ENCODE peak calls at places on chromosomes 16 and 17, in seven cellular contexts. Z, E, L, V, Q, O and M are unnamed samples.
A peak's percentile ranks its signal among the peaks of the same experiment; 100 is the strongest.

GRCh38 chr16:53859995-53860540 is 156.1 kb downstream of the FTO start:
- DNase-seq in Z (no peak), E (no peak), L (no peak), V (no peak), Q (no peak), O (no peak), M (no peak)

GRCh38 chr17:305090-305976 is 47.3 kb downstream of the RPH3AL start:
- DNase-seq in Z (peak; percentile 73), E (no peak), L (no peak), V (no peak), Q (no peak), O (no peak), M (no peak)

GRCh38 chr17:15890279-15890892 is 54.5 kb upstream of the ADORA2B start:
- DNase-seq in Z (no peak), E (no peak), L (no peak), V (no peak), Q (no peak), O (no peak), M (no peak)

GRCh38 chr17:50686494-50687199 is 21.1 kb downstream of the ANKRD40 start:
- DNase-seq in Z (peak; percentile 81), E (peak; percentile 86), L (peak; percentile 89), V (no peak), Q (peak; percentile 51), O (no peak), M (no peak)

GRCh38 chr17:12553625-12554024 is 112.1 kb upstream of the MYOCD start:
- DNase-seq in Z (no peak), E (no peak), L (no peak), V (no peak), Q (no peak), O (no peak), M (no peak)

GRCh38 chr16:1993731-1994131 is 4.0 kb downstream of the SYNGR3 start:
- DNase-seq in Z (peak; percentile 60), E (no peak), L (no peak), V (no peak), Q (peak; percentile 92), O (no peak), M (peak; percentile 50)

GRCh38 chr17:36183811-36184765 is 7.7 kb upstream of the TBC1D3B start:
- DNase-seq in Z (no peak), E (no peak), L (no peak), V (no peak), Q (no peak), O (no peak), M (no peak)

GRCh38 chr17:73657473-73658116 is 13.3 kb upstream of the SDK2 start:
- DNase-seq in Z (no peak), E (no peak), L (no peak), V (no peak), Q (peak; percentile 40), O (peak; percentile 90), M (no peak)

GRCh38 chr17:79188048-79188447 is 113.4 kb downstream of the ENGASE start:
- DNase-seq in Z (no peak), E (no peak), L (no peak), V (no peak), Q (peak; percentile 39), O (peak; percentile 88), M (no peak)

GRCh38 chr17:47895254-47895855 is 681 bp upstream of the SP2 start:
- DNase-seq in Z (no peak), E (no peak), L (no peak), V (no peak), Q (peak; percentile 29), O (no peak), M (no peak)

GRCh38 chr17:82231562-82232321 is 2.9 kb downstream of the SLC16A3 start:
- DNase-seq in Z (peak; percentile 87), E (no peak), L (no peak), V (no peak), Q (no peak), O (peak; percentile 90), M (no peak)
- TF ChIP-seq CTCF in Z (no peak), E (no peak), L (no peak), V (no peak), Q (no peak), O (no peak), M (no peak)

GRCh38 chr17:7982666-7983065 is 19.7 kb upstream of the GUCY2D start:
- DNase-seq in Z (no peak), E (peak; percentile 10), L (no peak), V (no peak), Q (peak; percentile 21), O (no peak), M (no peak)
- TF ChIP-seq CTCF in Z (no peak), E (peak; percentile 15), L (no peak), V (no peak), Q (peak; percentile 2), O (peak; percentile 34), M (peak; percentile 22)

GRCh38 chr17:60579551-60579950 is 20.4 kb upstream of the PPM1D start:
- DNase-seq in Z (no peak), E (no peak), L (no peak), V (no peak), Q (no peak), O (no peak), M (no peak)

GRCh38 chr17:60583008-60583407 is 17.0 kb upstream of the PPM1D start:
- DNase-seq in Z (no peak), E (no peak), L (no peak), V (no peak), Q (no peak), O (no peak), M (no peak)

GRCh38 chr17:60573139-60573975 is 26.6 kb upstream of the PPM1D start:
- DNase-seq in Z (no peak), E (peak; percentile 52), L (no peak), V (no peak), Q (no peak), O (no peak), M (peak; percentile 11)

GRCh38 chr17:60579090-60579489 is 20.9 kb upstream of the PPM1D start:
- DNase-seq in Z (no peak), E (no peak), L (no peak), V (no peak), Q (no peak), O (no peak), M (no peak)

GRCh38 chr17:60577147-60577925 is 22.7 kb upstream of the PPM1D start:
- DNase-seq in Z (no peak), E (no peak), L (no peak), V (no peak), Q (no peak), O (peak; percentile 45), M (no peak)
- TF ChIP-seq CTCF in Z (peak; percentile 36), E (no peak), L (peak; percentile 36), V (no peak), Q (no peak), O (no peak), M (peak; percentile 14)

DNA sequence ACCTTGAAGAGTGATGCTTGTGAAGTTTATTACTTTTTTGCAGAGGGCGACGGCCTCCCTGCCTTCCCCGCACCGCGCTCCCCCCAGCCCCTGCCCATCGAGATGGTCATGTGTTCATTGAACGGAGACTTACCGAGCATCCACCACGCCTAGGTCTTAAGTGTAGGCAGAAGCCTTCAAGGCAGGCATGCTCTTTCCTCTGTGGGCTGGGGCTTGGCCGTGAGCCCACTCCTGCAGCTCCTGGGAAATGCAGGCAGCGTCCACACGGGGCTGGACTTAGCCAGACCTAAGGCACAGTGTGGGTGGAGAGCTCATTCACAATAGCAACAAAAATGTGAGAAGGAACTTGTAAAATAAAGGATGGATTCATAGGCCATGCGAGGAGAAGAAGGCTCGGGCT is 19.2 kb downstream of the RNF213 start:
- DNase-seq in Z (peak; percentile 86), E (peak; percentile 90), L (no peak), V (no peak), Q (peak; percentile 56), O (no peak), M (no peak)
- TF ChIP-seq CTCF in Z (no peak), E (peak; percentile 5), L (peak; percentile 19), V (no peak), Q (peak; percentile 15), O (no peak), M (no peak)

GRCh38 chr16:57299009-57299718 is 14.7 kb upstream of the PLLP start:
- DNase-seq in Z (no peak), E (no peak), L (peak; percentile 62), V (no peak), Q (peak; percentile 75), O (no peak), M (no peak)
- TF ChIP-seq CTCF in Z (peak; percentile 31), E (peak; percentile 2), L (no peak), V (no peak), Q (no peak), O (no peak), M (peak; percentile 43)

DNA sequence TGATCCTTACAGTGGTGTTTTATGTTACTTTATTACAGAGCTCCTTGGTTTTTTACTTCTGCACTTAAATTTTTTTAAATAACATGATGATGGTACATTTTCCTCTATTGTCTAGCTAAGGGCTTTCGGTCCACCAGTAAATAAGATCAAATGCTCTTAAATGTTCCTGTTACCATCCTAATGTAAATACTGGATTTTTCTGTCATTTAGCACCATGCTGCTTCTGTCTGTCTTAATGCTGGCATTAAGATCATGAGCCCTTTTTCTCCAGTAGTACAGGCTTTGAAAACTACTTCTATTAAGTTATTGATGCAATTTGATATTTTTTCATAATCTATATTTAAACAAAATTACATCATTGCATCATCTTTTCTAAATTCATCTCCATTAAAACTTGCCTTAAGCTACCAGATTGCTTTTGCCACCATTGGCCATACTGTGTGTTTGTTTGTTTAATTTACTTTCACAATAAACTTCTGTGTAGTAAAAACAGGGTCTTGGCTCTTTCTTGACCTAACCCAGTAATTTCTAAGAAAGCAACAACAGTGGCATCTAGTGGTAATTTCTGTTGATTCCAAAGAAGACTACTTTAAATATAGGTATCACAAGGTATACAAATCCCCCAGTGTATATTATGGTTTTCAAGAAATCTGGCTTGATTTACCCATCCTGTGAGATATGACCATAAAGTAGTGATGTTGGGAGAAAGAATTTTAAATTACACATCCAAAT is 9.0 kb upstream of the PHAF1 start:
- DNase-seq in Z (no peak), E (peak; percentile 65), L (no peak), V (no peak), Q (peak; percentile 29), O (no peak), M (no peak)
- TF ChIP-seq CTCF in Z (peak; percentile 33), E (peak; percentile 22), L (no peak), V (no peak), Q (peak; percentile 13), O (peak; percentile 51), M (peak; percentile 54)

GRCh38 chr16:85443116-85443515 is 170.0 kb upstream of the GSE1 start:
- DNase-seq in Z (no peak), E (no peak), L (no peak), V (no peak), Q (no peak), O (no peak), M (no peak)

GRCh38 chr16:85441189-85441889 is 171.8 kb upstream of the GSE1 start:
- DNase-seq in Z (no peak), E (no peak), L (no peak), V (no peak), Q (no peak), O (no peak), M (no peak)

GRCh38 chr16:85441890-85442670 is 171.0 kb upstream of the GSE1 start:
- DNase-seq in Z (no peak), E (no peak), L (no peak), V (no peak), Q (no peak), O (no peak), M (no peak)

GRCh38 chr16:85438981-85439639 is 174.0 kb upstream of the GSE1 start:
- DNase-seq in Z (no peak), E (no peak), L (no peak), V (no peak), Q (no peak), O (no peak), M (no peak)

GRCh38 chr16:85440744-85441143 is 172.4 kb upstream of the GSE1 start:
- DNase-seq in Z (no peak), E (no peak), L (no peak), V (no peak), Q (no peak), O (no peak), M (no peak)
- TF ChIP-seq CTCF in Z (no peak), E (no peak), L (no peak), V (no peak), Q (no peak), O (no peak), M (no peak)